ENCODE peak calls at places on chromosomes 13 and 19, in seven cellular contexts. One of them, this sample, is unnamed.

GRCh38 chr19:16542894-16543498 is 759 bp upstream of the CHERP start:
- DNase-seq in astrocyte of the spinal cord: no peak
- DNase-seq in AG09309: no peak
- DNase-seq in epithelial cell of esophagus: no peak
- DNase-seq in ascending aorta: no peak
- DNase-seq in endodermal cell: no peak
- DNase-seq in adrenal gland: no peak
- DNase-seq in this sample: no peak

GRCh38 chr13:96109125-96109524 is 19.2 kb downstream of the HS6ST3 start:
- DNase-seq in epithelial cell of esophagus: no peak
- DNase-seq in endodermal cell: no peak
- DNase-seq in astrocyte of the spinal cord: no peak
- DNase-seq in adrenal gland: no peak
- DNase-seq in ascending aorta: no peak
- DNase-seq in AG09309: no peak
- DNase-seq in this sample: no peak

GRCh38 chr13:94063096-94063495 is 416.4 kb downstream of the DCT start:
- DNase-seq in ascending aorta: no peak
- DNase-seq in adrenal gland: no peak
- DNase-seq in AG09309: no peak
- DNase-seq in astrocyte of the spinal cord: peak
- DNase-seq in epithelial cell of esophagus: no peak
- DNase-seq in endodermal cell: no peak
- DNase-seq in this sample: no peak

GRCh38 chr19:32022044-32022945 is 323.1 kb upstream of the ZNF507 start:
- DNase-seq in epithelial cell of esophagus: no peak
- DNase-seq in astrocyte of the spinal cord: no peak
- DNase-seq in adrenal gland: no peak
- DNase-seq in AG09309: no peak
- DNase-seq in ascending aorta: no peak
- DNase-seq in endodermal cell: no peak
- DNase-seq in this sample: no peak

GRCh38 chr13:36872621-36873020 is 47.4 kb downstream of the SMAD9 start:
- DNase-seq in astrocyte of the spinal cord: no peak
- DNase-seq in ascending aorta: no peak
- DNase-seq in AG09309: no peak
- DNase-seq in endodermal cell: peak
- DNase-seq in epithelial cell of esophagus: no peak
- DNase-seq in adrenal gland: no peak
- DNase-seq in this sample: no peak

GRCh38 chr19:18280247-18281081 is 958 bp downstream of the JUND start:
- DNase-seq in ascending aorta: peak
- DNase-seq in astrocyte of the spinal cord: peak
- DNase-seq in endodermal cell: peak
- DNase-seq in AG09309: no peak
- DNase-seq in adrenal gland: peak
- DNase-seq in epithelial cell of esophagus: peak
- DNase-seq in this sample: no peak

GRCh38 chr19:566403-566802 is 6.0 kb upstream of the BSG start:
- DNase-seq in adrenal gland: peak
- DNase-seq in ascending aorta: no peak
- DNase-seq in endodermal cell: no peak
- DNase-seq in astrocyte of the spinal cord: no peak
- DNase-seq in epithelial cell of esophagus: no peak
- DNase-seq in AG09309: peak
- DNase-seq in this sample: no peak

GRCh38 chr13:95660981-95661581 is 15.9 kb upstream of the DNAJC3 start:
- DNase-seq in endodermal cell: no peak
- DNase-seq in ascending aorta: no peak
- DNase-seq in astrocyte of the spinal cord: peak
- DNase-seq in adrenal gland: no peak
- DNase-seq in epithelial cell of esophagus: peak
- DNase-seq in AG09309: no peak
- DNase-seq in this sample: no peak

GRCh38 chr19:5572556-5573286 is 5.0 kb upstream of the TINCR start:
- DNase-seq in endodermal cell: no peak
- DNase-seq in adrenal gland: no peak
- DNase-seq in astrocyte of the spinal cord: no peak
- DNase-seq in AG09309: no peak
- DNase-seq in ascending aorta: no peak
- DNase-seq in epithelial cell of esophagus: no peak
- DNase-seq in this sample: no peak

GRCh38 chr19:17385878-17386611 is 8.0 kb downstream of the CCDC194 start:
- DNase-seq in adrenal gland: peak
- DNase-seq in ascending aorta: peak
- DNase-seq in epithelial cell of esophagus: peak
- DNase-seq in endodermal cell: peak
- DNase-seq in AG09309: no peak
- DNase-seq in astrocyte of the spinal cord: peak
- DNase-seq in this sample: no peak

GRCh38 chr13:79631260-79631659 is 150.3 kb downstream of the NDFIP2 start:
- DNase-seq in endodermal cell: no peak
- DNase-seq in epithelial cell of esophagus: peak
- DNase-seq in adrenal gland: peak
- DNase-seq in astrocyte of the spinal cord: peak
- DNase-seq in AG09309: peak
- DNase-seq in ascending aorta: no peak
- DNase-seq in this sample: no peak

GRCh38 chr19:12933287-12934072 is at the start of gene FARSA:
- DNase-seq in adrenal gland: peak
- DNase-seq in AG09309: no peak
- DNase-seq in endodermal cell: peak
- DNase-seq in ascending aorta: peak
- DNase-seq in epithelial cell of esophagus: peak
- DNase-seq in astrocyte of the spinal cord: peak
- DNase-seq in this sample: peak

GRCh38 chr19:8337728-8338127 is 5.3 kb downstream of the KANK3 start:
- DNase-seq in AG09309: no peak
- DNase-seq in endodermal cell: peak
- DNase-seq in adrenal gland: no peak
- DNase-seq in ascending aorta: no peak
- DNase-seq in astrocyte of the spinal cord: no peak
- DNase-seq in epithelial cell of esophagus: no peak
- DNase-seq in this sample: no peak

GRCh38 chr13:106882222-106882621 is 314.3 kb upstream of the ARGLU1 start:
- DNase-seq in AG09309: no peak
- DNase-seq in adrenal gland: no peak
- DNase-seq in ascending aorta: no peak
- DNase-seq in astrocyte of the spinal cord: no peak
- DNase-seq in endodermal cell: no peak
- DNase-seq in epithelial cell of esophagus: no peak
- DNase-seq in this sample: no peak

GRCh38 chr19:8512115-8512967 is 1.6 kb downstream of the ZNF414 start:
- DNase-seq in astrocyte of the spinal cord: no peak
- DNase-seq in ascending aorta: no peak
- DNase-seq in adrenal gland: no peak
- DNase-seq in endodermal cell: peak
- DNase-seq in epithelial cell of esophagus: peak
- DNase-seq in AG09309: no peak
- DNase-seq in this sample: no peak

GRCh38 chr13:20395061-20395916 is 130.4 kb downstream of the CRYL1 start:
- DNase-seq in endodermal cell: peak
- DNase-seq in epithelial cell of esophagus: no peak
- DNase-seq in AG09309: no peak
- DNase-seq in astrocyte of the spinal cord: no peak
- DNase-seq in adrenal gland: peak
- DNase-seq in ascending aorta: peak
- DNase-seq in this sample: no peak

GRCh38 chr19:7703332-7703731 is 1.4 kb upstream of the FCER2 start:
- DNase-seq in astrocyte of the spinal cord: no peak
- DNase-seq in ascending aorta: no peak
- DNase-seq in epithelial cell of esophagus: no peak
- DNase-seq in AG09309: no peak
- DNase-seq in endodermal cell: no peak
- DNase-seq in adrenal gland: no peak
- DNase-seq in this sample: no peak

GRCh38 chr19:7869910-7870511 is 4.2 kb downstream of the PRR36 start:
- DNase-seq in AG09309: no peak
- DNase-seq in adrenal gland: peak
- DNase-seq in astrocyte of the spinal cord: no peak
- DNase-seq in endodermal cell: peak
- DNase-seq in ascending aorta: no peak
- DNase-seq in epithelial cell of esophagus: peak
- DNase-seq in this sample: peak

GRCh38 chr13:112445411-112446271 is 69.5 kb downstream of the SPACA7 start:
- DNase-seq in astrocyte of the spinal cord: no peak
- DNase-seq in adrenal gland: no peak
- DNase-seq in AG09309: no peak
- DNase-seq in endodermal cell: peak
- DNase-seq in epithelial cell of esophagus: no peak
- DNase-seq in ascending aorta: no peak
- DNase-seq in this sample: no peak

GRCh38 chr13:62092949-62093348 is 677.3 kb upstream of the PCDH20 start:
- DNase-seq in epithelial cell of esophagus: no peak
- DNase-seq in endodermal cell: no peak
- DNase-seq in ascending aorta: no peak
- DNase-seq in AG09309: no peak
- DNase-seq in astrocyte of the spinal cord: no peak
- DNase-seq in adrenal gland: no peak
- DNase-seq in this sample: no peak

GRCh38 chr13:73248711-73249580 is 190.1 kb downstream of the KLF5 start:
- DNase-seq in ascending aorta: no peak
- DNase-seq in AG09309: no peak
- DNase-seq in endodermal cell: peak
- DNase-seq in adrenal gland: no peak
- DNase-seq in astrocyte of the spinal cord: no peak
- DNase-seq in epithelial cell of esophagus: peak
- DNase-seq in this sample: no peak

GRCh38 chr13:49998714-49999624 is 2.1 kb downstream of the TRIM13 start:
- DNase-seq in ascending aorta: no peak
- DNase-seq in astrocyte of the spinal cord: no peak
- DNase-seq in epithelial cell of esophagus: peak
- DNase-seq in endodermal cell: peak
- DNase-seq in AG09309: no peak
- DNase-seq in adrenal gland: no peak
- DNase-seq in this sample: no peak
- H3K4me3 ChIP-seq in ascending aorta: peak
- H3K4me3 ChIP-seq in astrocyte of the spinal cord: peak
- H3K4me3 ChIP-seq in epithelial cell of esophagus: peak
- H3K4me3 ChIP-seq in endodermal cell: peak
- H3K4me3 ChIP-seq in AG09309: no peak
- H3K4me3 ChIP-seq in adrenal gland: no peak
- H3K4me3 ChIP-seq in this sample: peak

GRCh38 chr19:55545443-55545842 is at the start of gene SBK3:
- DNase-seq in AG09309: no peak
- DNase-seq in epithelial cell of esophagus: no peak
- DNase-seq in endodermal cell: no peak
- DNase-seq in adrenal gland: no peak
- DNase-seq in astrocyte of the spinal cord: no peak
- DNase-seq in ascending aorta: no peak
- DNase-seq in this sample: no peak

GRCh38 chr19:55543567-55543966 is 1.8 kb downstream of the SBK3 start:
- DNase-seq in ascending aorta: no peak
- DNase-seq in adrenal gland: no peak
- DNase-seq in AG09309: no peak
- DNase-seq in endodermal cell: no peak
- DNase-seq in epithelial cell of esophagus: no peak
- DNase-seq in astrocyte of the spinal cord: no peak
- DNase-seq in this sample: no peak

GRCh38 chr19:55544776-55545439 is 435 bp downstream of the SBK3 start:
- DNase-seq in astrocyte of the spinal cord: no peak
- DNase-seq in endodermal cell: no peak
- DNase-seq in adrenal gland: no peak
- DNase-seq in ascending aorta: no peak
- DNase-seq in epithelial cell of esophagus: no peak
- DNase-seq in AG09309: no peak
- DNase-seq in this sample: no peak

GRCh38 chr19:55542292-55542855 is 3.0 kb downstream of the SBK3 start:
- DNase-seq in ascending aorta: no peak
- DNase-seq in AG09309: no peak
- DNase-seq in epithelial cell of esophagus: no peak
- DNase-seq in astrocyte of the spinal cord: no peak
- DNase-seq in endodermal cell: no peak
- DNase-seq in adrenal gland: no peak
- DNase-seq in this sample: no peak

DNA sequence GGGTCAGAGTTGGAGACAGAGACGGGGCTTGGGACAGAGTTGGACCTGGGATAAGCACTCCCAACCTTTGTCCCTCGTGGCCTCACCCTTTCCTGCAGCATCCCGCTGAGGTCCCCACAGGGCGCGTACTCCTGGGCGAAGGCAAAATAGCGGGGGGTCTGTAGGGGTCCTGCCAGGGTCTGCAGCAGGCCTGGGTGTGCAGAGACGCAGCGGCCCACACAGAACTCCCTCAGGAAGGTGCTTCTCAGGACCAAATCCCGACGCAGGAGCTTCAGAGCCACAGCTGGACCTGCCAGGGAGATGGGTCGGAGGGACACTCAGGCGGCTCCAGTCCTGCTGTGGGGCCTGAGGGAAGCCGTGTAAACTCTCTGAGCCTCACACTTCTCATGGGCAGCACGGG is 1.3 kb downstream of the SBK3 start:
- DNase-seq in endodermal cell: no peak
- DNase-seq in ascending aorta: no peak
- DNase-seq in astrocyte of the spinal cord: no peak
- DNase-seq in adrenal gland: no peak
- DNase-seq in epithelial cell of esophagus: no peak
- DNase-seq in AG09309: no peak
- DNase-seq in this sample: no peak
- TF ChIP-seq CTCF in endodermal cell: no peak
- TF ChIP-seq CTCF in ascending aorta: no peak
- TF ChIP-seq CTCF in astrocyte of the spinal cord: no peak
- TF ChIP-seq CTCF in adrenal gland: no peak
- TF ChIP-seq CTCF in epithelial cell of esophagus: no peak
- TF ChIP-seq CTCF in AG09309: no peak
- TF ChIP-seq CTCF in this sample: no peak

GRCh38 chr19:3781603-3782002 is 4.6 kb downstream of the MATK start:
- DNase-seq in epithelial cell of esophagus: no peak
- DNase-seq in endodermal cell: peak
- DNase-seq in ascending aorta: no peak
- DNase-seq in astrocyte of the spinal cord: no peak
- DNase-seq in AG09309: no peak
- DNase-seq in adrenal gland: no peak
- DNase-seq in this sample: no peak
- H3K4me3 ChIP-seq in epithelial cell of esophagus: no peak
- H3K4me3 ChIP-seq in endodermal cell: no peak
- H3K4me3 ChIP-seq in ascending aorta: peak
- H3K4me3 ChIP-seq in astrocyte of the spinal cord: no peak
- H3K4me3 ChIP-seq in AG09309: no peak
- H3K4me3 ChIP-seq in adrenal gland: no peak
- H3K4me3 ChIP-seq in this sample: no peak

GRCh38 chr19:1590641-1591397 is 1.8 kb downstream of the MBD3 start:
- DNase-seq in ascending aorta: no peak
- DNase-seq in epithelial cell of esophagus: peak
- DNase-seq in endodermal cell: peak
- DNase-seq in adrenal gland: no peak
- DNase-seq in AG09309: no peak
- DNase-seq in astrocyte of the spinal cord: peak
- DNase-seq in this sample: no peak

GRCh38 chr19:1591421-1592022 is 1.1 kb downstream of the MBD3 start:
- DNase-seq in astrocyte of the spinal cord: no peak
- DNase-seq in ascending aorta: no peak
- DNase-seq in AG09309: no peak
- DNase-seq in adrenal gland: no peak
- DNase-seq in endodermal cell: no peak
- DNase-seq in epithelial cell of esophagus: no peak
- DNase-seq in this sample: no peak

GRCh38 chr19:1587872-1588271 is 4.8 kb downstream of the MBD3 start:
- DNase-seq in ascending aorta: no peak
- DNase-seq in adrenal gland: no peak
- DNase-seq in AG09309: no peak
- DNase-seq in epithelial cell of esophagus: no peak
- DNase-seq in endodermal cell: no peak
- DNase-seq in astrocyte of the spinal cord: no peak
- DNase-seq in this sample: no peak

GRCh38 chr19:1592023-1592754 is 476 bp downstream of the MBD3 start:
- DNase-seq in adrenal gland: peak
- DNase-seq in ascending aorta: peak
- DNase-seq in endodermal cell: peak
- DNase-seq in epithelial cell of esophagus: peak
- DNase-seq in astrocyte of the spinal cord: peak
- DNase-seq in AG09309: peak
- DNase-seq in this sample: peak

GRCh38 chr19:1592755-1593628 is at the start of gene MBD3:
- DNase-seq in epithelial cell of esophagus: peak
- DNase-seq in adrenal gland: peak
- DNase-seq in astrocyte of the spinal cord: peak
- DNase-seq in ascending aorta: peak
- DNase-seq in AG09309: peak
- DNase-seq in endodermal cell: peak
- DNase-seq in this sample: peak
- TF ChIP-seq CTCF in epithelial cell of esophagus: no peak
- TF ChIP-seq CTCF in adrenal gland: no peak
- TF ChIP-seq CTCF in astrocyte of the spinal cord: no peak
- TF ChIP-seq CTCF in ascending aorta: no peak
- TF ChIP-seq CTCF in AG09309: no peak
- TF ChIP-seq CTCF in endodermal cell: no peak
- TF ChIP-seq CTCF in this sample: no peak